ENCODE peak calls at places on chromosome 22, in seven cellular contexts. H is tibial nerve, K is ovary, V is stomach, S is A549, O is transverse colon, E is HepG2. Y is an unnamed sample.

GRCh38 chr22:50613291-50613981 is 12.8 kb downstream of the MAPK8IP2 start:
- DNase-seq in H (no peak), K (peak; percentile 54), V (peak; percentile 95), S (no peak), O (peak; percentile 89), E (peak; percentile 71), Y (no peak)

GRCh38 chr22:35156945-35157344 is 91.0 kb downstream of the ISX start:
- DNase-seq in H (no peak), K (no peak), V (no peak), S (no peak), O (no peak), E (no peak), Y (no peak)

GRCh38 chr22:31062566-31063230 is 18.4 kb upstream of the SMTN start:
- DNase-seq in H (no peak), K (no peak), V (no peak), S (no peak), O (no peak), E (no peak), Y (no peak)

GRCh38 chr22:40668611-40669390 is 10.5 kb upstream of the MCHR1 start:
- DNase-seq in H (no peak), K (no peak), V (no peak), S (peak; percentile 70), O (no peak), E (peak; percentile 62), Y (no peak)

GRCh38 chr22:38112361-38112760 is 1.9 kb upstream of the BAIAP2L2 start:
- DNase-seq in H (no peak), K (no peak), V (no peak), S (no peak), O (peak; percentile 59), E (no peak), Y (no peak)

GRCh38 chr22:37279469-37279868 is 2.8 kb upstream of the CYTH4 start:
- DNase-seq in H (no peak), K (no peak), V (no peak), S (no peak), O (no peak), E (no peak), Y (no peak)

GRCh38 chr22:33180371-33180770 is 122.2 kb upstream of the SYN3 start:
- DNase-seq in H (no peak), K (no peak), V (no peak), S (no peak), O (no peak), E (no peak), Y (no peak)

GRCh38 chr22:49179886-49180682 is 647.6 kb downstream of the BRD1 start:
- DNase-seq in H (no peak), K (no peak), V (no peak), S (no peak), O (no peak), E (no peak), Y (no peak)

DNA sequence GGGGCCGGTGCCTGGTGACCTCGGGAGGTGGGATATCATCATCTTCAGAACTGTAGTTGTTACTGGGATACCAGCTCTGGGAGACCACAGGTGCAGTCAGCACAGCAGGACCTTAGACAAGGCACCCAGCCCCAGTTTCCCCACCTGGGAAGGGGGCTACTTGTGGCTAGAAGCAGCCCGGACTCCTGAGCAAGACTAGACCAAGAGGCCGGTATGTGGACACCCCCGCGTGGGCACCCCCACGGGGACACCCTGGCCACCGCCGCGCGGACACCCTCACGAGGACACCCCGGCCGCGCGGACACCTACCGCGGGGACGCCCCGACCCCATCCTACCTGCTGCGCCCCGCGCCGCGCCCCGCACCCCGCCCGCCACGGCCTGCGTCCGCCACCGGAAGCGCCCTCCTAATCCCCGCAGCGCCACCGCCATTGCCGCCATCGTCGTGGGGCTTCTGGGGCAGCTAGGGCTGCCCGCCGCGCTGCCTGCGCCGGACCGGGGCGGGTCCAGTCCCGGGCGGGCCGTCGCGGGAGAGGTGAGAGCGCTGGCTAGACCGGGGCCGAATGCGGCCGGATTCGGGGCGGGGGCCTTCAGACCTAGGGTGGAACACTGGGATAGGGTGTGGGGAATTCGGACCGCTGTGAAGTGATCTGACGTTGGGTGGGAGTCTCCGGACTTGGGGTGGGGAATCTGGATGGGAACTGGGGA is at the start of the genes COMT and TXNRD2:
- DNase-seq in H (peak; percentile 42), K (peak; percentile 80), V (peak; percentile 81), S (peak; percentile 46), O (peak; percentile 78), E (no peak), Y (peak; percentile 82)
- TF ChIP-seq POLR2A in H (peak; percentile 52), K (peak; percentile 66), V (no peak), S (peak; percentile 60), O (peak; percentile 69), E (peak; percentile 72), Y (peak; percentile 64)

GRCh38 chr22:28951530-28951929 is 68.2 kb downstream of the ZNRF3 start:
- DNase-seq in H (no peak), K (no peak), V (no peak), S (no peak), O (no peak), E (no peak), Y (no peak)

GRCh38 chr22:28953399-28953798 is 70.0 kb downstream of the ZNRF3 start:
- DNase-seq in H (no peak), K (no peak), V (no peak), S (no peak), O (no peak), E (peak; percentile 49), Y (no peak)

GRCh38 chr22:28950567-28951411 is 67.4 kb downstream of the ZNRF3 start:
- DNase-seq in H (no peak), K (no peak), V (no peak), S (no peak), O (no peak), E (no peak), Y (no peak)

GRCh38 chr22:28952857-28953256 is 69.5 kb downstream of the ZNRF3 start:
- DNase-seq in H (no peak), K (no peak), V (no peak), S (no peak), O (no peak), E (no peak), Y (no peak)

GRCh38 chr22:28951969-28952521 is 68.7 kb downstream of the ZNRF3 start:
- DNase-seq in H (no peak), K (peak; percentile 39), V (no peak), S (no peak), O (peak; percentile 17), E (peak; percentile 65), Y (peak; percentile 82)
- TF ChIP-seq CTCF in H (no peak), K (peak; percentile 15), V (no peak), S (no peak), O (no peak), E (peak; percentile 76), Y (peak; percentile 27)

GRCh38 chr22:26334232-26334631 is 94.8 kb upstream of the ASPHD2 start:
- DNase-seq in H (no peak), K (no peak), V (no peak), S (no peak), O (no peak), E (no peak), Y (no peak)

GRCh38 chr22:26327306-26327705 is 101.8 kb upstream of the ASPHD2 start:
- DNase-seq in H (no peak), K (no peak), V (no peak), S (no peak), O (no peak), E (no peak), Y (no peak)

GRCh38 chr22:26333088-26333800 is 95.8 kb upstream of the ASPHD2 start:
- DNase-seq in H (no peak), K (no peak), V (no peak), S (no peak), O (no peak), E (no peak), Y (no peak)

GRCh38 chr22:26328221-26328620 is 100.8 kb upstream of the ASPHD2 start:
- DNase-seq in H (no peak), K (no peak), V (no peak), S (no peak), O (no peak), E (no peak), Y (no peak)

DNA sequence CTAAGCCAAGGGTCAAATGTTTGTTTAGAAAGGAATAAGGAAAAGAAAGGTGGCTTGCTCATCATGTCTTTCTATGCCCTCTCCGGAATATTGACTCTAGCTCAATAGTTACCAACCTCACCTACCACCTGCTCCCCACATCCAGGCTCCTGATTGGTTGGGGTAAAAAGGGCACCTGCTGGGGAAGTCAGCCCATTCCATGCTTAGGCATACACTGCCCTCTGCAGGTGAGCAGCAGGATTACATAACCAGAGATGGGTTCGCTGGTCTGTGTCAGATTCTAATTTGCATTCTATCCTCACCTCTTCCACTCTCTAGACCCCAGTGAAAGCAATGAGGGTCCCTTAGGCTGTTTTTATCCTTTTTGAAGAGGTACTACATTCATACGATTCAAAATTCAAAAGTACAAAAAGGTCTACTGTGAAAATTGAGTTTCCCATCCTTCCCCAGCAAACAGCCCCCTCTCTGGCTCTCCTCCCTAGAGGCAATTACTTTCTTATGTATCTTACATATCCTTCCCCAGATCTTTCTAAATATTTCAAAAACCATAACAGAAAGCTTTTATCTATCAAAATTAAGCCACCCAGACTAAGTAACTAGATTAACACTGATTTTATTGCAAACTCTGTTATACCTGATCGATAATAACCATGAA is 98.0 kb upstream of the ASPHD2 start:
- DNase-seq in H (no peak), K (no peak), V (peak; percentile 44), S (peak; percentile 44), O (peak; percentile 64), E (peak; percentile 54), Y (peak; percentile 55)
- TF ChIP-seq EP300 in H (no peak), K (no peak), V (no peak), S (no peak), O (no peak), E (no peak), Y (no peak)

GRCh38 chr22:20052309-20053250 is 27.5 kb upstream of the DGCR8 start:
- DNase-seq in H (no peak), K (no peak), V (peak; percentile 58), S (no peak), O (peak; percentile 83), E (no peak), Y (no peak)
- TF ChIP-seq POLR2A in H (no peak), K (no peak), V (no peak), S (no peak), O (no peak), E (no peak), Y (no peak)

DNA sequence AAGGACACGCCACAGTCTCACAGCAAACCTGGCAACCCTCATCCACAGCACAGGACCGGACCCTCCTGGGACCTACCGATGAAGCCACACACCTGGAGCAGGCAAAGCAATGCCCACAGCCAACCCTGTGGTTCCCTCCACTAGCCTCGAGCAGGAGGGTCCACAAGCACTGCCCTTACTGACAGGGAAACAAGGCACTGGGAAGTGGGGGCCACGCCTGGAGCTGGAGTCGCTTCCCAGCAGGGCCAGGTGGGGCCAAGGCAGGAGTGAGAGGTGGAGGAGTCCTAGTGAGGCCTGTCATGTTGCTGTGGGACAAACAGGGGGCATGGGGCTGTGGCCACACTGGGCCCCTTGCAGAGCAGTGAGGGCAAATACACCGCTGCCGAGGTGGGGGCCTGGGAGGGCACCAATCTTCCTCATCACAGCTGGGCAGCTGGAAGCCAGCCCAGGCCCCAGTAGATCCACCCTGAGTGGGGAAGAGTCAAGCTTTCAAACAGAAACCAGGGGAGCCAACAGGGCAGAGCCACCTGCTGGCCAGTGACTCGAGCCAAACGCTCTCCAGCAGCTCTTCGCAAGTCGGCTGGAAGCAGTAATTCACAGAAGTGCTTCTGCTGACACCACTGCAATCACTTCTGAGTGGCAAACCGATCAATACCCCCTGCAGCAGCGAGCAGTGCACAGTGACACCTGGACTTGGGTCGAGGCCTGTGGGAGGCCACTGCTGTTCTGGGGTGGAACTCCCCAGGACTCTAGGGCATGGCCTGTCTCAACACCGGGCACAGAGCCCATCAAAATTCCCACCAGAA is 13.7 kb downstream of the SULT4A1 start:
- DNase-seq in H (peak; percentile 4), K (no peak), V (no peak), S (peak; percentile 16), O (no peak), E (no peak), Y (peak; percentile 43)
- TF ChIP-seq CTCF in H (no peak), K (no peak), V (no peak), S (peak; percentile 31), O (no peak), E (peak; percentile 69), Y (no peak)

GRCh38 chr22:46584081-46584903 is 35.9 kb upstream of the GRAMD4 start:
- DNase-seq in H (no peak), K (no peak), V (no peak), S (no peak), O (no peak), E (no peak), Y (peak; percentile 57)
- TF ChIP-seq EP300 in H (no peak), K (no peak), V (no peak), S (no peak), O (no peak), E (no peak), Y (no peak)

Y was measured in sigmoid colon.